ENCODE peak calls at places on chromosome 18, in five cellular contexts. J is activated T-helper 2 cell treated with anti-CD3 and anti-CD28 coated beads, Interferon-gamma antibody, Interleukin-2, Interleukin-4, amounts not matched to agents 10 μg/mL and 5 μg/mL and 100 μg/mL, durations not matched to agents 14 hours and 24 hours and 36 hours; V is AG04449; I is Karpas-422; M is non-pigmented ciliary epithelial cell. R is an unnamed sample.

GRCh38 chr18:2917255-2918047 is 70.6 kb downstream of the EMILIN2 start:
- DNase-seq in J (peak; percentile 6), V (no peak), I (peak; percentile 46), M (no peak), R (no peak)

GRCh38 chr18:303578-303977 is 35.7 kb upstream of the THOC1 start:
- DNase-seq in J (no peak), V (no peak), I (no peak), M (no peak), R (no peak)

GRCh38 chr18:65983750-65984149 is 232.9 kb downstream of the CDH7 start:
- DNase-seq in J (no peak), V (no peak), I (peak; percentile 44), M (no peak), R (no peak)

GRCh38 chr18:79825913-79826312 is 28.2 kb downstream of the KCNG2 start:
- DNase-seq in J (no peak), V (no peak), I (no peak), M (no peak), R (no peak)

GRCh38 chr18:44541159-44541558 is 139.5 kb upstream of the SETBP1 start:
- DNase-seq in J (no peak), V (no peak), I (no peak), M (no peak), R (no peak)

GRCh38 chr18:33817096-33817495 is 239.1 kb downstream of the ASXL3 start:
- DNase-seq in J (no peak), V (no peak), I (no peak), M (no peak), R (peak; percentile 74)

GRCh38 chr18:61602836-61603235 is 269.6 kb downstream of the CDH20 start:
- DNase-seq in J (no peak), V (no peak), I (no peak), M (no peak), R (peak; percentile 61)

GRCh38 chr18:73615506-73615905 is 532.1 kb downstream of the FBXO15 start:
- DNase-seq in J (no peak), V (no peak), I (no peak), M (no peak), R (peak; percentile 62)

GRCh38 chr18:47149457-47150028 is 757 bp downstream of the HDHD2 start:
- DNase-seq in J (no peak), V (no peak), I (peak; percentile 52), M (no peak), R (no peak)

GRCh38 chr18:995641-996040 is 91.0 kb downstream of the ADCYAP1 start:
- DNase-seq in J (no peak), V (peak; percentile 34), I (no peak), M (no peak), R (peak; percentile 68)

GRCh38 chr18:9719421-9719981 is 11.4 kb downstream of the RAB31 start:
- DNase-seq in J (no peak), V (no peak), I (no peak), M (no peak), R (peak; percentile 97)

GRCh38 chr18:11005528-11005927 is 143.8 kb downstream of the PIEZO2 start:
- DNase-seq in J (no peak), V (no peak), I (no peak), M (no peak), R (peak; percentile 49)

GRCh38 chr18:51757525-51757924 is 560.0 kb upstream of the MEX3C start:
- DNase-seq in J (no peak), V (no peak), I (no peak), M (no peak), R (no peak)

GRCh38 chr18:49725809-49726514 is 87.4 kb downstream of the ACAA2 start:
- DNase-seq in J (no peak), V (peak; percentile 93), I (no peak), M (peak; percentile 97), R (peak; percentile 96)

GRCh38 chr18:9153281-9153680 is 16.7 kb downstream of the ANKRD12 start:
- DNase-seq in J (no peak), V (no peak), I (no peak), M (no peak), R (no peak)

GRCh38 chr18:62660741-62661140 is 54.6 kb upstream of the PHLPP1 start:
- DNase-seq in J (no peak), V (no peak), I (no peak), M (no peak), R (no peak)

GRCh38 chr18:33804258-33804657 is 226.2 kb downstream of the ASXL3 start:
- DNase-seq in J (no peak), V (no peak), I (peak; percentile 73), M (peak; percentile 63), R (peak; percentile 38)

GRCh38 chr18:28175930-28176673 is 828 bp downstream of the CDH2 start:
- DNase-seq in J (no peak), V (no peak), I (no peak), M (no peak), R (peak; percentile 44)

GRCh38 chr18:13641551-13642439 is 84.6 kb downstream of the FAM210A start:
- DNase-seq in J (no peak), V (no peak), I (no peak), M (no peak), R (no peak)

GRCh38 chr18:48956378-48956777 is 5.6 kb upstream of the SMAD7 start:
- DNase-seq in J (no peak), V (no peak), I (no peak), M (no peak), R (no peak)

GRCh38 chr18:10403675-10404074 is 50.8 kb upstream of the APCDD1 start:
- DNase-seq in J (no peak), V (no peak), I (no peak), M (no peak), R (no peak)

GRCh38 chr18:63511285-63511684 is 30.9 kb upstream of the SERPINB12 start:
- DNase-seq in J (no peak), V (no peak), I (no peak), M (peak; percentile 15), R (peak; percentile 65)

GRCh38 chr18:78138993-78139496 is 840.6 kb upstream of the SALL3 start:
- DNase-seq in J (no peak), V (no peak), I (no peak), M (no peak), R (no peak)

GRCh38 chr18:6009751-6010150 is 114.4 kb upstream of the TMEM200C start:
- DNase-seq in J (no peak), V (no peak), I (no peak), M (no peak), R (peak; percentile 8)

GRCh38 chr18:48922801-48923730 is 27.7 kb downstream of the SMAD7 start:
- DNase-seq in J (no peak), V (peak; percentile 76), I (no peak), M (no peak), R (peak; percentile 86)

GRCh38 chr18:37248281-37248680 is 317.3 kb downstream of the CELF4 start:
- DNase-seq in J (no peak), V (no peak), I (no peak), M (no peak), R (no peak)

R was measured in HT1080.